ENCODE peak calls at places on chromosomes 13 and 19, in six cellular contexts. U is IMR-90, Q is thoracic aorta, F is heart right ventricle, D is uterus, T is endodermal cell. N is an unnamed sample.

GRCh38 chr19:17948967-17949930 is 16.4 kb downstream of the CCDC124 start:
- DNase-seq in Q (no peak), F (no peak), U (no peak), T (peak; percentile 67), D (no peak), N (no peak)

GRCh38 chr19:7417671-7418324 is 69.1 kb downstream of the ARHGEF18 start:
- DNase-seq in U (peak; percentile 30), D (no peak), T (no peak), Q (no peak), F (no peak), N (no peak)

GRCh38 chr19:45450042-45450380 is 17.8 kb upstream of the FOSB start:
- DNase-seq in F (no peak), Q (no peak), T (no peak), D (no peak), U (no peak), N (peak; percentile 24)

GRCh38 chr19:38298841-38299680 is 5.0 kb upstream of the C19orf33 start:
- DNase-seq in U (peak; percentile 64), F (no peak), D (no peak), Q (no peak), T (no peak), N (no peak)

GRCh38 chr19:17747205-17748098 is 3.8 kb upstream of the FCHO1 start:
- DNase-seq in U (peak; percentile 89), Q (peak; percentile 81), T (peak; percentile 96), D (peak; percentile 85), F (peak; percentile 89), N (peak; percentile 97)

GRCh38 chr19:34489175-34489574 is 7.6 kb downstream of the WTIP start:
- DNase-seq in T (no peak), F (no peak), U (no peak), D (no peak), Q (no peak), N (no peak)

GRCh38 chr19:10884273-10884672 is 12.9 kb downstream of the CARM1 start:
- DNase-seq in T (no peak), D (peak; percentile 80), F (no peak), U (peak; percentile 77), Q (no peak), N (no peak)

GRCh38 chr13:101416181-101417042 is at the start of gene NALCN:
- DNase-seq in F (peak; percentile 39), Q (no peak), U (no peak), T (peak; percentile 78), D (no peak), N (no peak)

GRCh38 chr13:42899266-42899665 is 92.8 kb downstream of the EPSTI1 start:
- DNase-seq in F (no peak), T (no peak), D (no peak), U (no peak), Q (no peak), N (peak; percentile 27)

GRCh38 chr19:46081928-46082727 is 41.3 kb upstream of the IGFL4 start:
- DNase-seq in F (no peak), T (peak; percentile 58), D (peak; percentile 30), U (peak; percentile 67), Q (no peak), N (peak; percentile 25)

GRCh38 chr19:16067205-16067938 is 8.9 kb upstream of the TPM4 start:
- DNase-seq in T (no peak), Q (peak; percentile 84), U (peak; percentile 87), F (peak; percentile 55), D (peak; percentile 92), N (no peak)

GRCh38 chr19:58196911-58197616 is 14.2 kb downstream of the ZNF274 start:
- DNase-seq in Q (no peak), F (no peak), D (no peak), U (peak; percentile 13), T (no peak), N (peak; percentile 35)

GRCh38 chr13:33188093-33188882 is 97.3 kb downstream of the STARD13 start:
- DNase-seq in T (no peak), D (no peak), F (no peak), Q (no peak), U (peak; percentile 57), N (no peak)

DNA sequence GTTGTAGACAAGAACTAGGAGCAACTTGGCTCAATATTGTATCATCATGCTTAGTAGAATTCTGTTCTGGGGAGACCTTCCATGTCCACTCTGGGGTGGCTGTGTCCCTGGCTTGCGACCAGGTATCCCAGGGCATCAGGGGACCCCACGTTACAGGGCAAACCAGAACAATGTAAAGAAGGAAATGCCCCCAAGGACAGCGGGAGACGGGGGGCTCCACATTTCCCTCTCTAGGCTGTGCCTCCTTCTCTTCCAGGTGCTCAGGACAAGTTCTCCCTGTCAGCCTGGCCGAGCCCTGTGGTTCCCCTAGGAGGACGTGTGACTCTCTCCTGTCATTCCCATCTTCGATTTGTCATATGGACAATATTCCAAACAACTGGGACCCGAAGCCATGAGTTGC is 30.8 kb downstream of the LAIR2 start:
- DNase-seq in F (no peak), D (no peak), Q (no peak), U (no peak), T (no peak), N (no peak)
- H3K36me3 ChIP-seq in F (no peaks in the 10 kb centered on the region), D (no peaks in the 10 kb centered on the region), Q (no peaks in the 10 kb centered on the region), U (no peaks in the 10 kb centered on the region), T (no peaks in the 10 kb centered on the region), N (no peaks in the 10 kb centered on the region)

GRCh38 chr19:36236304-36236945 is 21.5 kb downstream of the ZNF146 start:
- DNase-seq in D (no peak), Q (no peak), F (no peak), T (peak; percentile 1), U (no peak), N (no peak)
- H3K36me3 ChIP-seq in D (no peaks in the 10 kb centered on the region), Q (peaks cover 74% of the 10 kb centered on the region), F (peaks cover 92% of the 10 kb centered on the region), T (peaks cover 85% of the 10 kb centered on the region), U (peaks cover 64% of the 10 kb centered on the region), N (peaks cover 63% of the 10 kb centered on the region)

DNA sequence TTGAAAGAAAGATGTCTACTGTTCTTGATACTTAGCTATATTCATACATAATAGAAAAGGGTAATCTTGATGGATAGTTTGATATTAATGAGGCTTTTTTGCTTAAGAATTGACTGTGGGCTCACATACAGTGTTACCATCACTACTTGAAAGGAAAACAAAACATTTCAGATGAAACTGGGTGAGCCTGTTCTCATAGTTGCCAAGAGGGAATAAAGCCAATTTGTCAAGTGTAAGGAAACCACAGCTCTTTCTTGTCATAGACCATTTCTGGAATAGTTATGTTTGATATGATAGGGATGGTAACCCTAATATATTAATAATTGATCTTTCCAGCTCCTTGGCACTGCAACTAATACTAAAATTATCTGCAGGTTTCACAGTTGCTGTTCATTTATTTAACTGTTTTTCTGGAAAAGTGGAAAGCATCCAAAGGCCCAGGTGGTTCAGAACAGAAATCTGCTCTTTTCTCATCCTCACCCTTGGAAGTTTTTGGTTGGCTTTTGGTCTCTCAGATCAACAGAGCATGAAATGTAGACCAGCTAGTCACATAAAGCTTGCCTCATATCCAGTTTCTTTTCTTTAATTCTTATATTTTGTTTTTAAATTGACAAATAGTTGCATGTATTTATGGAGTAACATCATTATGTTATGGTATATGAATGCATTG is 43.2 kb downstream of the ARHGEF7 start:
- DNase-seq in F (no peak), D (no peak), U (no peak), T (no peak), Q (no peak), N (no peak)
- H3K36me3 ChIP-seq in F (peaks cover 12% of the 10 kb centered on the region), D (no peaks in the 10 kb centered on the region), U (peaks cover 6% of the 10 kb centered on the region), T (peaks cover 41% of the 10 kb centered on the region), Q (no peaks in the 10 kb centered on the region), N (peaks cover 32% of the 10 kb centered on the region)

GRCh38 chr19:41930322-41930722 is 2.1 kb upstream of the ERFL start:
- DNase-seq in T (peak; percentile 58), U (no peak), Q (no peak), D (no peak), F (no peak), N (no peak)

GRCh38 chr19:41929536-41930071 is 1.4 kb upstream of the ERFL start:
- DNase-seq in Q (no peak), D (no peak), U (no peak), T (peak; percentile 75), F (no peak), N (no peak)

GRCh38 chr19:41928221-41928683 is at the start of gene ERFL:
- DNase-seq in U (no peak), T (peak; percentile 64), D (no peak), F (no peak), Q (no peak), N (no peak)

GRCh38 chr19:41927810-41928192 is 448 bp downstream of the ERFL start:
- DNase-seq in Q (no peak), U (no peak), T (peak; percentile 71), F (no peak), D (no peak), N (peak; percentile 38)

GRCh38 chr19:41928754-41929535 is 696 bp upstream of the ERFL start:
- DNase-seq in U (no peak), T (peak; percentile 52), F (no peak), Q (no peak), D (no peak), N (peak; percentile 58)
- H3K36me3 ChIP-seq in U (no peaks in the 10 kb centered on the region), T (no peaks in the 10 kb centered on the region), F (no peaks in the 10 kb centered on the region), Q (no peaks in the 10 kb centered on the region), D (no peaks in the 10 kb centered on the region), N (no peaks in the 10 kb centered on the region)

GRCh38 chr19:36850646-36851442 is at the start of gene ZNF345:
- DNase-seq in U (peak; percentile 94), T (peak; percentile 96), Q (peak; percentile 80), D (peak; percentile 93), F (peak; percentile 86), N (peak; percentile 80)

GRCh38 chr19:36851898-36852297 is 1.2 kb downstream of the ZNF345 start:
- DNase-seq in T (no peak), F (no peak), U (no peak), D (no peak), Q (no peak), N (no peak)

GRCh38 chr19:36849701-36850645 is 703 bp upstream of the ZNF345 start:
- DNase-seq in F (peak; percentile 90), D (peak; percentile 90), Q (peak; percentile 80), U (peak; percentile 89), T (peak; percentile 96), N (peak; percentile 95)

GRCh38 chr19:36847968-36848367 is 2.7 kb upstream of the ZNF345 start:
- DNase-seq in F (no peak), T (no peak), Q (no peak), U (no peak), D (no peak), N (no peak)
- H3K36me3 ChIP-seq in F (peaks cover 30% of the 10 kb centered on the region), T (peaks cover 9% of the 10 kb centered on the region), Q (peaks cover 1% of the 10 kb centered on the region), U (peaks cover 4% of the 10 kb centered on the region), D (no peaks in the 10 kb centered on the region), N (peaks cover 6% of the 10 kb centered on the region)

GRCh38 chr19:48381178-48381950 is 10.0 kb downstream of the KDELR1 start:
- DNase-seq in Q (no peak), T (no peak), D (no peak), F (no peak), U (no peak), N (no peak)
- H3K36me3 ChIP-seq in Q (peaks cover 43% of the 10 kb centered on the region), T (peaks cover 45% of the 10 kb centered on the region), D (no peaks in the 10 kb centered on the region), F (peaks cover 46% of the 10 kb centered on the region), U (peaks cover 43% of the 10 kb centered on the region), N (peaks cover 30% of the 10 kb centered on the region)

N was measured in CD4-positive, CD25-positive, alpha-beta regulatory T cell.